ENCODE peak calls at places on chromosome 15, in six cellular contexts. P is GM12878; W is choroid plexus epithelial cell; C is GDM1; H is fibroblast of the aortic adventitia; T is stimulated activated CD4-positive, alpha-beta T cell treated with anti-CD3 and anti-CD28 coated beads, TNF-alpha, amount 100 ng/mL, for 24 hours. S is an unnamed sample.

GRCh38 chr15:70086636-70087035 is 11.1 kb downstream of the TLE3 start:
- DNase-seq in H (no peak), P (no peak), W (no peak), T (no peak), C (peak), S (no peak)

GRCh38 chr15:96385195-96385594 is 54.7 kb downstream of the NR2F2 start:
- DNase-seq in T (no peak), P (no peak), W (no peak), C (no peak), H (no peak), S (no peak)

GRCh38 chr15:94131875-94132274 is 99.5 kb upstream of the MCTP2 start:
- DNase-seq in C (no peak), P (no peak), H (peak), W (peak), T (no peak), S (no peak)

GRCh38 chr15:28037969-28038640 is 61.0 kb downstream of the OCA2 start:
- DNase-seq in H (no peak), C (no peak), T (no peak), P (no peak), W (no peak), S (no peak)

GRCh38 chr15:35379972-35380371 is 166.0 kb downstream of the DPH6 start:
- DNase-seq in W (peak), C (no peak), H (no peak), T (no peak), P (no peak), S (no peak)

GRCh38 chr15:56098230-56098899 is 105.0 kb upstream of the NEDD4 start:
- DNase-seq in P (no peak), C (no peak), W (peak), T (no peak), H (peak), S (peak)

GRCh38 chr15:56295433-56295832 is 51.8 kb upstream of the RFX7 start:
- DNase-seq in T (no peak), H (no peak), P (no peak), W (no peak), C (no peak), S (no peak)

GRCh38 chr15:20340331-20340811 is 201.2 kb downstream of the GOLGA6L6 start:
- DNase-seq in C (no peak), T (no peak), P (no peak), H (no peak), W (no peak), S (no peak)

GRCh38 chr15:76962337-76963013 is 30.9 kb downstream of the RCN2 start:
- DNase-seq in W (no peak), H (no peak), P (no peak), C (no peak), T (no peak), S (no peak)

GRCh38 chr15:72890043-72890442 is 106.5 kb upstream of the ADPGK start:
- DNase-seq in H (no peak), P (no peak), T (no peak), C (no peak), W (no peak), S (no peak)

GRCh38 chr15:62533687-62534086 is 368.6 kb upstream of the C2CD4B start:
- DNase-seq in T (no peak), W (no peak), H (no peak), P (no peak), C (no peak), S (no peak)

GRCh38 chr15:82587805-82588204 is 47.5 kb upstream of the RPS17 start:
- DNase-seq in W (no peak), T (no peak), P (no peak), H (no peak), C (no peak), S (no peak)

GRCh38 chr15:98730860-98731711 is 82.7 kb downstream of the IGF1R start:
- DNase-seq in W (no peak), P (no peak), T (no peak), H (no peak), C (no peak), S (no peak)

GRCh38 chr15:100715571-100716455 is 113.4 kb downstream of the ASB7 start:
- DNase-seq in P (no peak), W (no peak), H (no peak), T (no peak), C (no peak), S (no peak)

GRCh38 chr15:42737529-42738328 is 801 bp upstream of the CDAN1 start:
- DNase-seq in T (no peak), P (no peak), C (no peak), W (peak), H (peak), S (no peak)

GRCh38 chr15:57335326-57336118 is 40.8 kb upstream of the CGNL1 start:
- DNase-seq in C (no peak), W (no peak), H (no peak), T (no peak), P (no peak), S (no peak)

GRCh38 chr15:40746916-40747418 is 8.1 kb downstream of the RMDN3 start:
- DNase-seq in P (no peak), T (no peak), W (peak), H (peak), C (no peak), S (no peak)

GRCh38 chr15:65088643-65089021 is 12.1 kb downstream of the KBTBD13 start:
- DNase-seq in P (no peak), W (no peak), C (no peak), T (no peak), H (no peak), S (no peak)

GRCh38 chr15:45448516-45448915 is 70.2 kb upstream of the GATM start:
- DNase-seq in T (no peak), P (no peak), C (no peak), H (no peak), W (peak), S (peak)

GRCh38 chr15:35547775-35548364 is 1.9 kb upstream of the DPH6 start:
- DNase-seq in H (no peak), W (no peak), P (no peak), C (no peak), T (no peak), S (no peak)

GRCh38 chr15:85748729-85749128 is 46.0 kb downstream of the KLHL25 start:
- DNase-seq in H (no peak), W (no peak), C (no peak), P (no peak), T (no peak), S (no peak)

GRCh38 chr15:78727561-78727960 is 83.7 kb downstream of the ADAMTS7 start:
- DNase-seq in P (no peak), W (peak), C (no peak), H (no peak), T (no peak), S (no peak)